ENCODE peak calls at places on chromosomes 2 and 18, in four cellular contexts. J is sigmoid colon, I is breast epithelium, F is stomach. E is an unnamed sample.

GRCh38 chr2:10256031-10256524 is 46.6 kb upstream of the HPCAL1 start:
- DNase-seq in J (peak; percentile 39), I (no peak), F (no peak), E (no peak)

GRCh38 chr18:61285777-61286176 is 47.5 kb upstream of the CDH20 start:
- DNase-seq in J (no peak), F (no peak), I (no peak), E (no peak)

GRCh38 chr2:234593636-234594035 is 96.8 kb upstream of the ARL4C start:
- DNase-seq in F (no peak), I (no peak), J (no peak), E (no peak)

GRCh38 chr18:6297875-6298274 is 116.8 kb downstream of the L3MBTL4 start:
- DNase-seq in F (no peak), I (no peak), J (no peak), E (no peak)

GRCh38 chr2:70767094-70767698 is 804 bp downstream of the ADD2 start:
- DNase-seq in J (no peak), F (no peak), I (no peak), E (no peak)

GRCh38 chr2:162317910-162318279 is 589 bp downstream of the IFIH1 start:
- DNase-seq in F (peak; percentile 33), J (no peak), I (peak; percentile 26), E (peak; percentile 62)

GRCh38 chr2:65092791-65093190 is 36.6 kb downstream of the CEP68 start:
- DNase-seq in I (no peak), J (no peak), F (no peak), E (no peak)

GRCh38 chr18:49858309-49859005 is 45.1 kb upstream of the ACAA2 start:
- DNase-seq in F (peak; percentile 77), I (peak; percentile 26), J (peak; percentile 73), E (peak; percentile 77)

GRCh38 chr18:77099501-77100370 is 32.8 kb downstream of the MBP start:
- DNase-seq in F (no peak), I (no peak), J (no peak), E (no peak)

GRCh38 chr18:79857082-79857661 is 59.4 kb downstream of the KCNG2 start:
- DNase-seq in J (no peak), F (no peak), I (peak; percentile 85), E (no peak)

GRCh38 chr2:232592687-232593407 is 40.6 kb upstream of the EFHD1 start:
- DNase-seq in J (no peak), I (no peak), F (no peak), E (peak; percentile 79)

GRCh38 chr2:118530976-118531375 is 316.5 kb downstream of the EN1 start:
- DNase-seq in J (no peak), I (no peak), F (no peak), E (no peak)

GRCh38 chr2:201786471-201786870 is 5.7 kb upstream of the ALS2 start:
- DNase-seq in F (no peak), I (no peak), J (no peak), E (no peak)

GRCh38 chr2:40448476-40449079 is 3.3 kb downstream of the SLC8A1 start:
- DNase-seq in F (no peak), J (no peak), I (no peak), E (no peak)

GRCh38 chr18:60295776-60296175 is 76.8 kb downstream of the MC4R start:
- DNase-seq in F (no peak), I (no peak), J (no peak), E (no peak)

GRCh38 chr2:113316085-113316484 is 37.4 kb upstream of the PAX8 start:
- DNase-seq in J (no peak), I (no peak), F (no peak), E (no peak)

GRCh38 chr2:21404827-21405625 is 281.3 kb downstream of the TDRD15 start:
- DNase-seq in I (no peak), J (no peak), F (no peak), E (no peak)

GRCh38 chr2:88038263-88039105 is 17.1 kb downstream of the KRCC1 start:
- DNase-seq in F (no peak), J (no peak), I (no peak), E (no peak)

GRCh38 chr18:6478111-6478510 is 63.4 kb upstream of the L3MBTL4 start:
- DNase-seq in J (no peak), I (no peak), F (no peak), E (no peak)

GRCh38 chr18:77019641-77020040 is 112.9 kb downstream of the MBP start:
- DNase-seq in F (no peak), I (no peak), J (no peak), E (no peak)

GRCh38 chr2:196234672-196235071 is 63.3 kb upstream of the STK17B start:
- DNase-seq in J (no peak), F (no peak), I (no peak), E (no peak)

GRCh38 chr2:152175012-152175367 is 573 bp downstream of the STAM2 start:
- DNase-seq in I (no peak), J (no peak), F (no peak), E (no peak)

GRCh38 chr2:147792966-147793617 is 51.7 kb upstream of the ACVR2A start:
- DNase-seq in F (no peak), J (no peak), I (no peak), E (no peak)

GRCh38 chr18:67359868-67360838 is 156.4 kb downstream of the DSEL start:
- DNase-seq in F (no peak), I (peak; percentile 34), J (peak; percentile 81), E (no peak)

GRCh38 chr2:195590199-195590865 is 66.7 kb upstream of the SLC39A10 start:
- DNase-seq in F (no peak), J (no peak), I (no peak), E (no peak)

GRCh38 chr2:101111917-101112771 is 39.0 kb downstream of the TBC1D8 start:
- DNase-seq in J (peak; percentile 72), F (no peak), I (no peak), E (no peak)

GRCh38 chr2:30769891-30770462 is 37.3 kb downstream of the CAPN13 start:
- DNase-seq in F (peak; percentile 21), J (no peak), I (no peak), E (no peak)

GRCh38 chr2:212311807-212312404 is 226.7 kb downstream of the ERBB4 start:
- DNase-seq in I (no peak), J (no peak), F (no peak), E (no peak)

GRCh38 chr2:206212673-206213513 is 53.2 kb downstream of the EEF1B2 start:
- DNase-seq in F (no peak), J (no peak), I (no peak), E (no peak)

GRCh38 chr18:32548688-32549087 is 78.0 kb upstream of the GAREM1 start:
- DNase-seq in J (no peak), F (no peak), I (no peak), E (no peak)

GRCh38 chr18:44079602-44080001 is 601.1 kb upstream of the SETBP1 start:
- DNase-seq in J (no peak), I (no peak), F (no peak), E (no peak)

GRCh38 chr2:17538022-17538843 is 2.3 kb upstream of the VSNL1 start:
- DNase-seq in I (no peak), J (no peak), F (no peak), E (peak; percentile 55)

GRCh38 chr2:225400060-225400511 is 576 bp downstream of the NYAP2 start:
- DNase-seq in I (no peak), F (no peak), J (no peak), E (no peak)

GRCh38 chr18:79889569-79889968 is 61.9 kb downstream of the SLC66A2 start:
- DNase-seq in I (no peak), F (no peak), J (no peak), E (no peak)

GRCh38 chr2:152740743-152741328 is 22.4 kb downstream of the ARL6IP6 start:
- DNase-seq in F (no peak), J (no peak), I (no peak), E (no peak)

GRCh38 chr2:158774663-158775062 is 20.5 kb upstream of the DAPL1 start:
- DNase-seq in F (no peak), J (no peak), I (no peak), E (no peak)

GRCh38 chr2:85160946-85161625 is 27.9 kb downstream of the TCF7L1 start:
- DNase-seq in F (no peak), J (no peak), I (no peak), E (no peak)

GRCh38 chr2:46885376-46885775 is 30.2 kb downstream of the MCFD2 start:
- DNase-seq in J (peak; percentile 17), I (no peak), F (no peak), E (no peak)

GRCh38 chr18:51098082-51098481 is 68.1 kb downstream of the SMAD4 start:
- DNase-seq in J (no peak), I (no peak), F (no peak), E (no peak)

GRCh38 chr18:2799369-2799768 is 47.4 kb upstream of the EMILIN2 start:
- DNase-seq in J (no peak), F (no peak), I (no peak), E (no peak)
- H3K4me1 ChIP-seq in J (no peaks in the 10 kb centered on the region), F (no peaks in the 10 kb centered on the region), I (no peaks in the 10 kb centered on the region), E (no peaks in the 10 kb centered on the region)

GRCh38 chr2:104654813-104655212 is 199.1 kb upstream of the POU3F3 start:
- DNase-seq in J (no peak), F (no peak), I (no peak), E (no peak)
- TF ChIP-seq CTCF in J (no peak), F (no peak), I (no peak), E (no peak)

GRCh38 chr2:26907416-26907815 is 59.5 kb downstream of the DPYSL5 start:
- DNase-seq in J (no peak), I (no peak), F (no peak), E (no peak)
- H3K4me1 ChIP-seq in J (no peaks in the 10 kb centered on the region), I (no peaks in the 10 kb centered on the region), F (no peaks in the 10 kb centered on the region), E (no peaks in the 10 kb centered on the region)

GRCh38 chr2:189115126-189115525 is 64.4 kb downstream of the COL5A2 start:
- DNase-seq in F (no peak), I (no peak), J (no peak), E (no peak)
- TF ChIP-seq CTCF in F (no peak), I (no peak), J (no peak), E (no peak)

GRCh38 chr18:58102020-58102419 is 58.0 kb downstream of the NEDD4L start:
- DNase-seq in J (no peak), I (no peak), F (no peak), E (no peak)
- H3K4me1 ChIP-seq in J (no peaks in the 10 kb centered on the region), I (no peaks in the 10 kb centered on the region), F (peaks cover 23% of the 10 kb centered on the region), E (peaks cover 25% of the 10 kb centered on the region)

GRCh38 chr2:241724259-241724974 is 10.0 kb upstream of the D2HGDH start:
- DNase-seq in I (no peak), J (no peak), F (no peak), E (no peak)
- TF ChIP-seq CTCF in I (no peak), J (peak; percentile 16), F (no peak), E (no peak)

E was measured in mucosa of descending colon.